ENCODE peak calls at places on chromosomes 11 and 22, in seven cellular contexts. N, Q, I, C, O, J and K are unnamed samples.

GRCh38 chr11:17571431-17572358 is 24.6 kb downstream of the OTOG start:
- DNase-seq in Q (no peak), C (no peak), O (no peak), N (no peak), I (no peak), J (no peak), K (no peak)

GRCh38 chr11:107397357-107397756 is 60.3 kb downstream of the CWF19L2 start:
- DNase-seq in C (no peak), O (no peak), N (no peak), I (peak; percentile 75), J (peak; percentile 57), Q (no peak), K (no peak)

GRCh38 chr11:92061648-92062047 is 163.0 kb upstream of the FAT3 start:
- DNase-seq in Q (no peak), O (no peak), N (no peak), J (no peak), C (no peak), I (no peak), K (no peak)

GRCh38 chr11:19938051-19938856 is 222.0 kb downstream of the DBX1 start:
- DNase-seq in Q (peak; percentile 62), I (peak; percentile 61), N (peak; percentile 71), C (peak; percentile 31), J (peak; percentile 74), O (no peak), K (peak; percentile 70)

GRCh38 chr22:33971561-33971961 is 51.3 kb upstream of the LARGE1 start:
- DNase-seq in O (no peak), N (no peak), Q (no peak), C (no peak), J (no peak), I (no peak), K (no peak)

GRCh38 chr11:111777094-111778046 is 11.2 kb upstream of the PPP2R1B start:
- DNase-seq in O (peak; percentile 56), I (no peak), J (peak; percentile 71), N (peak; percentile 61), Q (no peak), C (peak; percentile 44), K (peak; percentile 62)

GRCh38 chr11:28815110-28815509 is 706.9 kb downstream of the METTL15 start:
- DNase-seq in O (no peak), J (no peak), Q (no peak), C (no peak), I (no peak), N (no peak), K (no peak)

GRCh38 chr11:60251485-60252207 is 8.7 kb upstream of the MS4A4E start:
- DNase-seq in J (peak; percentile 13), N (peak; percentile 15), Q (no peak), I (no peak), C (peak; percentile 9), O (no peak), K (no peak)

GRCh38 chr11:113578164-113578455 is 102.9 kb upstream of the DRD2 start:
- DNase-seq in O (no peak), Q (no peak), J (no peak), I (peak; percentile 39), C (no peak), N (no peak), K (no peak)

GRCh38 chr22:27877501-27877900 is 41.6 kb downstream of the PITPNB start:
- DNase-seq in Q (no peak), C (no peak), O (no peak), I (no peak), J (no peak), N (no peak), K (peak; percentile 14)

GRCh38 chr11:134460044-134460371 is 48.0 kb upstream of the B3GAT1 start:
- DNase-seq in N (no peak), O (no peak), Q (no peak), C (no peak), I (no peak), J (no peak), K (no peak)

GRCh38 chr11:13009921-13010736 is 1.0 kb downstream of the RASSF10 start:
- DNase-seq in C (no peak), O (no peak), I (peak; percentile 12), Q (no peak), N (peak; percentile 31), J (peak; percentile 47), K (no peak)

GRCh38 chr11:119590651-119591308 is 138.2 kb downstream of the NECTIN1 start:
- DNase-seq in C (no peak), N (no peak), I (no peak), J (no peak), O (no peak), Q (no peak), K (no peak)

GRCh38 chr11:115226556-115226955 is 277.7 kb downstream of the CADM1 start:
- DNase-seq in Q (no peak), C (no peak), N (no peak), O (no peak), J (peak; percentile 80), I (no peak), K (no peak)

GRCh38 chr11:108748971-108749370 is 84.1 kb downstream of the DDX10 start:
- DNase-seq in Q (no peak), C (no peak), N (no peak), I (no peak), O (no peak), J (no peak), K (no peak)

GRCh38 chr11:70587095-70587389 is 188.7 kb downstream of the CTTN start:
- DNase-seq in Q (no peak), C (no peak), O (no peak), J (no peak), N (no peak), I (no peak), K (no peak)

GRCh38 chr11:73178092-73178539 is 36.0 kb upstream of the FCHSD2 start:
- DNase-seq in O (peak; percentile 77), C (peak; percentile 88), J (peak; percentile 88), Q (peak; percentile 92), N (peak; percentile 89), I (peak; percentile 79), K (peak; percentile 90)
- TF ChIP-seq CTCF in O (peak; percentile 81), C (peak; percentile 86), J (peak; percentile 96), Q (peak; percentile 86), N (peak; percentile 81), I (peak; percentile 87), K (peak; percentile 81)

DNA sequence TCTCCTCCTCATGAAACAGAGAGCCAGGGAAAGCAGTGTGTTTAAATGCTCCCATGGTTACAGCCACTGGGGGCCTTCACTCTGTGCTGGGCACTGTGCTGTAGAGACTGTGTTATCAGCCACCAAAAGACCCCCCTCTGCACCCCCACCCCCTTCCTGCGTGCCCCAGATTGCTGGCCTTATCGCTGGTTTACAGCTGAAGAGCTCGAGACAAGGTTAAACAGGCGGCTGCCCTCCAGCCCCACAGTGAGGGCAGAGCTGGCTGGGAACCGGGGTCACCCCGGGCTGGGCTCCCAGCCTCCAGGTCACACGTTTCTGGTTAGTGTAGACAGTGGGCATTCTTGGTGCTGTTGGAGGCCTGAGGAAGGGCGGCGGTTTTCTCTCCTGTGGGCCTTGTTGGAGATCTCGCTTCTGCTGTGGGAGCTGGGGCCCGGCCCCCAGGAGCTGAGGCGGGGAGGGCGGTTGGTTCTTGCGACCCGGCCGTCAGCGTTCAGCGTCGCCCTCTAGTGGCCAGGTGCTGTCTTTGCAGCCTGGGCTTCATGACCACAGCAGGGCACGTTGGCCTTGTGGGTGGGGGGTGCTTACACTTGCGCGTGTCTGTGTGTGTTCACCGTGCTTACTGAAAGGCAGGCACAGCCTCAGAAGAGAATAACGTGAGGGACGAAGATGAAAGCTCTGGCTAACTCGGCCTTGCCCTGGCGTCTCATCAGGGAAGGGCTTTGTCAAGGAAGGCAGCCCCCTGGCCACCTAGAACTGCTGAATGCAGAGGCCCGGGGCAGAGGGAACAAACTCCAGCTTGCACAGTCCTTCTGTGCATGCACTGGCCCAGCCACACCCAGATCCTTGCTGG is 40.8 kb downstream of the TBC1D22A start:
- DNase-seq in O (no peak), Q (no peak), N (peak; percentile 89), C (peak; percentile 37), J (peak; percentile 67), I (peak; percentile 66), K (peak; percentile 86)
- TF ChIP-seq CTCF in O (peak; percentile 87), Q (peak; percentile 55), N (peak; percentile 99), C (peak; percentile 93), J (peak; percentile 91), I (peak; percentile 98), K (peak; percentile 97)

GRCh38 chr11:97259884-97260283 is 870.1 kb downstream of the JRKL start:
- DNase-seq in O (no peak), J (no peak), C (no peak), N (no peak), Q (no peak), I (no peak), K (no peak)
- TF ChIP-seq CTCF in O (no peak), J (peak; percentile 11), C (no peak), N (no peak), Q (no peak), I (no peak), K (no peak)

GRCh38 chr22:28950567-28951411 is 67.4 kb downstream of the ZNRF3 start:
- DNase-seq in Q (no peak), C (no peak), I (no peak), J (no peak), O (no peak), N (no peak), K (no peak)

GRCh38 chr22:28953399-28953798 is 70.0 kb downstream of the ZNRF3 start:
- DNase-seq in N (no peak), J (no peak), C (no peak), O (no peak), I (no peak), Q (no peak), K (no peak)

GRCh38 chr22:28952857-28953256 is 69.5 kb downstream of the ZNRF3 start:
- DNase-seq in O (no peak), I (no peak), N (no peak), Q (no peak), J (peak; percentile 37), C (no peak), K (no peak)

GRCh38 chr22:28951530-28951929 is 68.2 kb downstream of the ZNRF3 start:
- DNase-seq in O (no peak), N (no peak), Q (no peak), I (no peak), J (no peak), C (no peak), K (no peak)

GRCh38 chr22:28951969-28952521 is 68.7 kb downstream of the ZNRF3 start:
- DNase-seq in C (no peak), J (peak; percentile 78), I (peak; percentile 17), O (no peak), Q (peak; percentile 50), N (no peak), K (no peak)
- TF ChIP-seq CTCF in C (no peak), J (peak; percentile 62), I (peak; percentile 28), O (peak; percentile 27), Q (peak; percentile 5), N (no peak), K (no peak)